ENCODE peak calls at places on chromosome 1, in six cellular contexts. One of them, this sample, is unnamed.
A peak's percentile ranks its signal among the peaks of the same experiment; 100 is the strongest.

GRCh38 chr1:117188268-117189108 is 22.2 kb downstream of the VTCN1 start:
- DNase-seq in IMR-90: peak; percentile 25
- DNase-seq in mesenchymal stem cell: no peak
- DNase-seq in neuronal stem cell: no peak
- DNase-seq in trophoblast cell: no peak
- DNase-seq in H1: no peak
- DNase-seq in this sample: no peak

GRCh38 chr1:228747536-228747935 is 12.3 kb downstream of the RHOU start:
- DNase-seq in IMR-90: no peak
- DNase-seq in mesenchymal stem cell: no peak
- DNase-seq in neuronal stem cell: no peak
- DNase-seq in trophoblast cell: peak; percentile 87
- DNase-seq in H1: no peak
- DNase-seq in this sample: no peak

GRCh38 chr1:206608108-206608698 is 4.1 kb downstream of the EIF2D start:
- DNase-seq in IMR-90: peak; percentile 37
- DNase-seq in mesenchymal stem cell: peak; percentile 44
- DNase-seq in neuronal stem cell: peak; percentile 20
- DNase-seq in trophoblast cell: peak; percentile 19
- DNase-seq in H1: peak; percentile 60
- DNase-seq in this sample: peak; percentile 41

GRCh38 chr1:100428160-100428559 is 75.9 kb downstream of the CDC14A start:
- DNase-seq in IMR-90: peak; percentile 20
- DNase-seq in mesenchymal stem cell: no peak
- DNase-seq in neuronal stem cell: no peak
- DNase-seq in trophoblast cell: no peak
- DNase-seq in H1: no peak
- DNase-seq in this sample: no peak

GRCh38 chr1:32104127-32104526 is 3.7 kb upstream of the KPNA6 start:
- DNase-seq in IMR-90: no peak
- DNase-seq in mesenchymal stem cell: no peak
- DNase-seq in neuronal stem cell: no peak
- DNase-seq in trophoblast cell: no peak
- DNase-seq in H1: no peak
- DNase-seq in this sample: no peak

GRCh38 chr1:228034954-228035837 is 28.4 kb downstream of the WNT3A start:
- DNase-seq in IMR-90: no peak
- DNase-seq in mesenchymal stem cell: no peak
- DNase-seq in neuronal stem cell: no peak
- DNase-seq in trophoblast cell: no peak
- DNase-seq in H1: peak; percentile 41
- DNase-seq in this sample: peak; percentile 17

GRCh38 chr1:25467616-25468015 is 36.9 kb downstream of the MACO1 start:
- DNase-seq in IMR-90: no peak
- DNase-seq in mesenchymal stem cell: no peak
- DNase-seq in neuronal stem cell: no peak
- DNase-seq in trophoblast cell: no peak
- DNase-seq in H1: no peak
- DNase-seq in this sample: no peak

GRCh38 chr1:8133657-8134430 is 107.7 kb upstream of the ERRFI1 start:
- DNase-seq in IMR-90: peak; percentile 93
- DNase-seq in mesenchymal stem cell: peak; percentile 95
- DNase-seq in neuronal stem cell: no peak
- DNase-seq in trophoblast cell: no peak
- DNase-seq in H1: no peak
- DNase-seq in this sample: no peak

GRCh38 chr1:244369256-244370057 is 82.3 kb downstream of the ADSS2 start:
- DNase-seq in IMR-90: no peak
- DNase-seq in mesenchymal stem cell: no peak
- DNase-seq in neuronal stem cell: no peak
- DNase-seq in trophoblast cell: no peak
- DNase-seq in H1: no peak
- DNase-seq in this sample: peak; percentile 82

GRCh38 chr1:118360817-118361216 is 175.8 kb upstream of the SPAG17 start:
- DNase-seq in IMR-90: peak; percentile 29
- DNase-seq in mesenchymal stem cell: no peak
- DNase-seq in neuronal stem cell: no peak
- DNase-seq in trophoblast cell: no peak
- DNase-seq in H1: no peak
- DNase-seq in this sample: no peak

GRCh38 chr1:62436466-62437272 is at the start of gene USP1:
- DNase-seq in IMR-90: peak; percentile 100
- DNase-seq in mesenchymal stem cell: peak; percentile 100
- DNase-seq in neuronal stem cell: peak; percentile 99
- DNase-seq in trophoblast cell: peak; percentile 100
- DNase-seq in H1: peak; percentile 91
- DNase-seq in this sample: peak; percentile 99

GRCh38 chr1:207050428-207050767 is 610 bp downstream of the YOD1 start:
- DNase-seq in IMR-90: no peak
- DNase-seq in mesenchymal stem cell: no peak
- DNase-seq in neuronal stem cell: no peak
- DNase-seq in trophoblast cell: no peak
- DNase-seq in H1: no peak
- DNase-seq in this sample: no peak

GRCh38 chr1:243731301-243731891 is 118.6 kb downstream of the AKT3 start:
- DNase-seq in IMR-90: peak; percentile 64
- DNase-seq in mesenchymal stem cell: no peak
- DNase-seq in neuronal stem cell: no peak
- DNase-seq in trophoblast cell: no peak
- DNase-seq in H1: no peak
- DNase-seq in this sample: no peak

GRCh38 chr1:33443705-33444180 is 12.8 kb upstream of the PHC2 start:
- DNase-seq in IMR-90: no peak
- DNase-seq in mesenchymal stem cell: peak; percentile 66
- DNase-seq in neuronal stem cell: no peak
- DNase-seq in trophoblast cell: no peak
- DNase-seq in H1: no peak
- DNase-seq in this sample: no peak

GRCh38 chr1:93734999-93735398 is 53.4 kb upstream of the BCAR3 start:
- DNase-seq in IMR-90: no peak
- DNase-seq in mesenchymal stem cell: no peak
- DNase-seq in neuronal stem cell: no peak
- DNase-seq in trophoblast cell: no peak
- DNase-seq in H1: no peak
- DNase-seq in this sample: no peak

GRCh38 chr1:5660141-5660935 is 331.9 kb downstream of the NPHP4 start:
- DNase-seq in IMR-90: no peak
- DNase-seq in mesenchymal stem cell: no peak
- DNase-seq in neuronal stem cell: no peak
- DNase-seq in trophoblast cell: no peak
- DNase-seq in H1: no peak
- DNase-seq in this sample: no peak

GRCh38 chr1:241323510-241323909 is 33.5 kb downstream of the RGS7 start:
- DNase-seq in IMR-90: peak; percentile 30
- DNase-seq in mesenchymal stem cell: peak; percentile 30
- DNase-seq in neuronal stem cell: peak; percentile 64
- DNase-seq in trophoblast cell: no peak
- DNase-seq in H1: peak; percentile 82
- DNase-seq in this sample: peak; percentile 63

GRCh38 chr1:9689011-9689706 is 37.6 kb downstream of the PIK3CD start:
- DNase-seq in IMR-90: peak; percentile 52
- DNase-seq in mesenchymal stem cell: peak; percentile 62
- DNase-seq in neuronal stem cell: peak; percentile 82
- DNase-seq in trophoblast cell: peak; percentile 70
- DNase-seq in H1: peak; percentile 96
- DNase-seq in this sample: peak; percentile 94

GRCh38 chr1:34129630-34130029 is 35.4 kb downstream of the CSMD2 start:
- DNase-seq in IMR-90: no peak
- DNase-seq in mesenchymal stem cell: no peak
- DNase-seq in neuronal stem cell: no peak
- DNase-seq in trophoblast cell: no peak
- DNase-seq in H1: peak; percentile 40
- DNase-seq in this sample: no peak

GRCh38 chr1:114828251-114828650 is 26.4 kb upstream of the SYCP1 start:
- DNase-seq in IMR-90: peak; percentile 1
- DNase-seq in mesenchymal stem cell: peak; percentile 2
- DNase-seq in neuronal stem cell: no peak
- DNase-seq in trophoblast cell: no peak
- DNase-seq in H1: no peak
- DNase-seq in this sample: no peak

GRCh38 chr1:159821171-159821867 is 5.4 kb upstream of the SLAMF8 start:
- DNase-seq in IMR-90: peak; percentile 47
- DNase-seq in mesenchymal stem cell: no peak
- DNase-seq in neuronal stem cell: no peak
- DNase-seq in trophoblast cell: peak; percentile 41
- DNase-seq in H1: no peak
- DNase-seq in this sample: peak; percentile 56

GRCh38 chr1:161884475-161884874 is 118.4 kb downstream of the ATF6 start:
- DNase-seq in IMR-90: no peak
- DNase-seq in mesenchymal stem cell: no peak
- DNase-seq in neuronal stem cell: no peak
- DNase-seq in trophoblast cell: no peak
- DNase-seq in H1: no peak
- DNase-seq in this sample: no peak

GRCh38 chr1:16183157-16183556 is 27.3 kb upstream of the EPHA2 start:
- DNase-seq in IMR-90: peak; percentile 78
- DNase-seq in mesenchymal stem cell: peak; percentile 72
- DNase-seq in neuronal stem cell: no peak
- DNase-seq in trophoblast cell: no peak
- DNase-seq in H1: no peak
- DNase-seq in this sample: no peak

GRCh38 chr1:91057784-91058183 is 35.9 kb upstream of the ZNF644 start:
- DNase-seq in IMR-90: no peak
- DNase-seq in mesenchymal stem cell: no peak
- DNase-seq in neuronal stem cell: no peak
- DNase-seq in trophoblast cell: no peak
- DNase-seq in H1: no peak
- DNase-seq in this sample: no peak

GRCh38 chr1:46184920-46185658 is 8.8 kb upstream of the P3R3URF start:
- DNase-seq in IMR-90: no peak
- DNase-seq in mesenchymal stem cell: no peak
- DNase-seq in neuronal stem cell: no peak
- DNase-seq in trophoblast cell: no peak
- DNase-seq in H1: no peak
- DNase-seq in this sample: no peak

GRCh38 chr1:198657550-198658064 is 18.8 kb downstream of the PTPRC start:
- DNase-seq in IMR-90: peak; percentile 98
- DNase-seq in mesenchymal stem cell: peak; percentile 82
- DNase-seq in neuronal stem cell: no peak
- DNase-seq in trophoblast cell: peak; percentile 35
- DNase-seq in H1: no peak
- DNase-seq in this sample: no peak

GRCh38 chr1:198663996-198664789 is 25.4 kb downstream of the PTPRC start:
- DNase-seq in IMR-90: no peak
- DNase-seq in mesenchymal stem cell: no peak
- DNase-seq in neuronal stem cell: no peak
- DNase-seq in trophoblast cell: no peak
- DNase-seq in H1: no peak
- DNase-seq in this sample: no peak

GRCh38 chr1:198656500-198656932 is 17.7 kb downstream of the PTPRC start:
- DNase-seq in IMR-90: no peak
- DNase-seq in mesenchymal stem cell: no peak
- DNase-seq in neuronal stem cell: no peak
- DNase-seq in trophoblast cell: peak; percentile 11
- DNase-seq in H1: no peak
- DNase-seq in this sample: no peak

GRCh38 chr1:198662821-198663220 is 24.0 kb downstream of the PTPRC start:
- DNase-seq in IMR-90: no peak
- DNase-seq in mesenchymal stem cell: no peak
- DNase-seq in neuronal stem cell: no peak
- DNase-seq in trophoblast cell: no peak
- DNase-seq in H1: no peak
- DNase-seq in this sample: no peak

DNA sequence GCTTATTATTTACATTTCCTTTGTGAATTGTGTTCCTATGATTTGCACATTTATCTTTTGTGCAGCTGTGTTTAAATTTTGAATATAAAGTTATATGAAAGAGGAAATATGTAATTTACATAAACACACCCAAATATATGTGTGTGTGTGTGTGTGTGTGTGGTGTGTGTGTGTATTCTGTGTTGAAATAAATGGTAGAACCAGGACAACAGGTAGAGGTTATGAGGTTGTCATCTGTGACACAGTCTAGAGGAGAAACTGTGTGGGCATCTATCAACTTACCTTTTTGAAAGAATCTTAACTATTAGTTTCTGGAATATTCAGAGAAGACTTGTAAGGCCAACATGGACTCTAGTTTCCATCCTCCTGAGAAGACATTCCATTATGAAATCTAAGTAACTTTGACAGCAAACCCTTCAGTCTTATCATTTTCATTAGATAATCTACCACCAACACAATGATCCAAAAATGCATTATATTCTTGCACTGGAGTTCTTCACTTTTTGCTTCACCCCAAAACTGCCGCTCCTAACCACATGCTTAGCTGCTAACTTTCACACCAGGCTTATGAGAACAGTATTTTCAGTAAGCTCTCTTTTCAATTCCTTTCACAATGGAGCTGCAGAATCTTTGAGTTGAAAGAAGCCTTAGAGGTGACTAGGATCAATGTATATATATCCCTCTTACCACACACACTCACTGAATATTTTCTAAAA is 21.7 kb downstream of the PTPRC start:
- DNase-seq in IMR-90: no peak
- DNase-seq in mesenchymal stem cell: no peak
- DNase-seq in neuronal stem cell: no peak
- DNase-seq in trophoblast cell: no peak
- DNase-seq in H1: no peak
- DNase-seq in this sample: no peak
- H4K91ac ChIP-seq in IMR-90: peak overlapping the region; percentile 39
- H4K91ac ChIP-seq in mesenchymal stem cell: no peak overlapping the region
- H4K91ac ChIP-seq in neuronal stem cell: no peak overlapping the region
- H4K91ac ChIP-seq in trophoblast cell: no peak overlapping the region
- H4K91ac ChIP-seq in H1: no peak overlapping the region
- H4K91ac ChIP-seq in this sample: no peak overlapping the region

GRCh38 chr1:151144474-151145157 is 1.8 kb downstream of the SEMA6C start:
- DNase-seq in IMR-90: no peak
- DNase-seq in mesenchymal stem cell: no peak
- DNase-seq in neuronal stem cell: no peak
- DNase-seq in trophoblast cell: no peak
- DNase-seq in H1: no peak
- DNase-seq in this sample: no peak
- H4K91ac ChIP-seq in IMR-90: no peak overlapping the region
- H4K91ac ChIP-seq in mesenchymal stem cell: no peak overlapping the region
- H4K91ac ChIP-seq in neuronal stem cell: no peak overlapping the region
- H4K91ac ChIP-seq in trophoblast cell: no peak overlapping the region
- H4K91ac ChIP-seq in H1: no peak overlapping the region
- H4K91ac ChIP-seq in this sample: no peak overlapping the region

GRCh38 chr1:224492015-224492414 is 57.4 kb upstream of the WDR26 start:
- DNase-seq in IMR-90: no peak
- DNase-seq in mesenchymal stem cell: no peak
- DNase-seq in neuronal stem cell: no peak
- DNase-seq in trophoblast cell: no peak
- DNase-seq in H1: no peak
- DNase-seq in this sample: no peak
- H4K91ac ChIP-seq in IMR-90: no peak overlapping the region
- H4K91ac ChIP-seq in mesenchymal stem cell: no peak overlapping the region
- H4K91ac ChIP-seq in neuronal stem cell: no peak overlapping the region
- H4K91ac ChIP-seq in trophoblast cell: no peak overlapping the region
- H4K91ac ChIP-seq in H1: no peak overlapping the region
- H4K91ac ChIP-seq in this sample: no peak overlapping the region

DNA sequence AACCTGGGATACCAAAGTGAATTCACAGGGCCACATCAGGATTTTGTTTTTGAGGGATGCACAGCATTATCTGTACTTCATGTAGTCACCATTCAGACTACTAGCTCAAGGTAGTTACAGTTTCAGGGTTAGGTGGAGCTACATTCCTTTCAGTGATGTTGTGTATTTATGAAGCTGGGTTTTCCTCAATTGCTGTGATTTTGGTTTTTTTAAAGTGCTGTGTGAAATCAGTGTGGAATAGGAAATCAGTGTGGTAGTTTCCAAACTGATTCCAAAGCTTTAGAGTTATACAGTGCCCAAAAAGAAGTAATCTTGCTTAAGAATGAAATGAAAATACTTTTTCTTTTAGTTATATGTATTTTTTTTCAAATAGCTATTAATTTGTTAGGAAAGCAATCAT is 95.8 kb downstream of the PKN2 start:
- DNase-seq in IMR-90: no peak
- DNase-seq in mesenchymal stem cell: no peak
- DNase-seq in neuronal stem cell: no peak
- DNase-seq in trophoblast cell: no peak
- DNase-seq in H1: no peak
- DNase-seq in this sample: no peak
- H4K91ac ChIP-seq in IMR-90: no peak overlapping the region
- H4K91ac ChIP-seq in mesenchymal stem cell: no peak overlapping the region
- H4K91ac ChIP-seq in neuronal stem cell: no peak overlapping the region
- H4K91ac ChIP-seq in trophoblast cell: no peak overlapping the region
- H4K91ac ChIP-seq in H1: no peak overlapping the region
- H4K91ac ChIP-seq in this sample: no peak overlapping the region